ENCODE peak calls at places on chromosomes 6 and 20, in ten cellular contexts. E is stomach, N is 8988T, G is GM12892, Y is neural crest cell, Z is NCI-H1417, M is cerebellar cortex, U is heart right ventricle, L is left ventricle myocardium inferior, J is psoas muscle. F is an unnamed sample.

GRCh38 chr6:166162599-166163342 is 4.9 kb downstream of the TBXT start:
- DNase-seq in M (no peak), E (no peak), G (no peak), L (no peak), N (no peak), U (no peak), J (no peak), Z (no peak), Y (no peak), F (no peak)

GRCh38 chr6:106882133-106882532 is 92.4 kb downstream of the CD24 start:
- DNase-seq in M (no peak), U (no peak), Y (no peak), J (no peak), E (no peak), L (no peak), Z (no peak), N (no peak), G (no peak), F (no peak)

GRCh38 chr6:3309391-3310050 is 50.8 kb downstream of the PSMG4 start:
- DNase-seq in G (no peak), U (no peak), J (no peak), Y (no peak), E (no peak), Z (peak; percentile 80), M (no peak), N (no peak), L (no peak), F (no peak)

GRCh38 chr20:32252189-32252588 is 25.3 kb upstream of the KIF3B start:
- DNase-seq in U (no peak), L (no peak), J (no peak), Y (no peak), M (no peak), G (no peak), E (no peak), Z (no peak), N (no peak), F (no peak)

GRCh38 chr20:47770931-47771330 is 14.3 kb downstream of the SULF2 start:
- DNase-seq in M (no peak), E (no peak), Z (no peak), L (peak; percentile 24), N (no peak), J (no peak), G (no peak), U (no peak), Y (no peak), F (no peak)

GRCh38 chr6:38058022-38058421 is 238.5 kb downstream of the ZFAND3 start:
- DNase-seq in N (no peak), U (no peak), L (no peak), Z (no peak), E (no peak), J (no peak), M (no peak), Y (no peak), G (peak; percentile 12), F (no peak)

GRCh38 chr6:32867022-32867477 is 13.1 kb downstream of the PSMB9 start:
- DNase-seq in E (no peak), L (no peak), M (no peak), Y (no peak), N (no peak), G (no peak), Z (no peak), J (no peak), U (no peak), F (no peak)

GRCh38 chr20:33909331-33909921 is 84.3 kb upstream of the RALY start:
- DNase-seq in Z (peak; percentile 59), M (no peak), L (no peak), N (no peak), E (peak; percentile 33), U (no peak), J (no peak), G (no peak), Y (no peak), F (peak; percentile 86)

GRCh38 chr20:63268671-63269439 is 3.8 kb upstream of the ARFGAP1 start:
- DNase-seq in M (no peak), U (no peak), L (no peak), G (no peak), Y (no peak), Z (no peak), J (no peak), N (no peak), E (no peak), F (peak; percentile 59)

GRCh38 chr20:14997791-14998190 is 660.4 kb upstream of the FLRT3 start:
- DNase-seq in Z (no peak), Y (no peak), L (no peak), J (no peak), G (no peak), M (no peak), U (no peak), N (no peak), E (no peak), F (no peak)

GRCh38 chr6:54283877-54284860 is 24.1 kb upstream of the TINAG start:
- DNase-seq in G (no peak), L (no peak), M (no peak), N (no peak), U (no peak), Z (no peak), E (no peak), J (no peak), Y (no peak), F (no peak)

GRCh38 chr6:87334683-87335082 is 5.6 kb upstream of the GJB7 start:
- DNase-seq in G (no peak), Y (no peak), U (no peak), N (no peak), L (no peak), Z (no peak), M (no peak), E (no peak), J (no peak), F (no peak)

GRCh38 chr6:152952045-152952444 is 30.8 kb downstream of the FBXO5 start:
- DNase-seq in J (no peak), N (no peak), L (no peak), E (no peak), Y (no peak), M (no peak), Z (no peak), U (no peak), G (no peak), F (no peak)

GRCh38 chr6:148407372-148407771 is 64.7 kb downstream of the SASH1 start:
- DNase-seq in G (no peak), L (no peak), N (peak; percentile 29), E (no peak), Z (no peak), J (peak; percentile 32), M (no peak), Y (no peak), U (no peak), F (no peak)

GRCh38 chr6:43492673-43493072 is 15.3 kb downstream of the TJAP1 start:
- DNase-seq in E (no peak), N (no peak), L (no peak), U (no peak), M (no peak), J (no peak), G (no peak), Z (no peak), Y (no peak), F (no peak)

GRCh38 chr6:11315743-11316437 is 83.4 kb upstream of the NEDD9 start:
- DNase-seq in N (no peak), M (no peak), Z (no peak), E (no peak), G (no peak), J (no peak), L (no peak), Y (no peak), U (peak; percentile 13), F (no peak)

GRCh38 chr20:53064935-53065334 is 92.8 kb downstream of the TSHZ2 start:
- DNase-seq in U (no peak), Y (no peak), Z (no peak), M (no peak), L (no peak), N (no peak), G (no peak), E (no peak), J (no peak), F (no peak)

GRCh38 chr6:19845271-19846046 is 8.3 kb downstream of the ID4 start:
- DNase-seq in M (no peak), L (no peak), U (no peak), E (no peak), N (no peak), G (no peak), J (no peak), Z (no peak), Y (no peak), F (no peak)

GRCh38 chr6:81638366-81638765 is 114.1 kb downstream of the TENT5A start:
- DNase-seq in G (no peak), Z (no peak), M (no peak), Y (no peak), U (no peak), E (no peak), L (no peak), N (no peak), J (no peak), F (no peak)

GRCh38 chr6:72939029-72939428 is 286.3 kb downstream of the KHDC1L start:
- DNase-seq in J (no peak), U (no peak), M (no peak), Y (no peak), Z (no peak), L (no peak), N (no peak), E (no peak), G (no peak), F (no peak)

GRCh38 chr20:34806255-34806654 is 19.2 kb downstream of the NCOA6 start:
- DNase-seq in J (no peak), M (no peak), G (no peak), Z (no peak), L (no peak), N (no peak), E (no peak), U (no peak), Y (no peak), F (no peak)

GRCh38 chr20:62587757-62588402 is 54.4 kb upstream of the SLCO4A1 start:
- DNase-seq in M (no peak), J (no peak), E (no peak), N (no peak), Y (no peak), L (no peak), G (no peak), U (no peak), Z (no peak), F (no peak)

GRCh38 chr6:157999100-158000051 is 17.7 kb downstream of the SYNJ2 start:
- DNase-seq in G (no peak), J (no peak), U (no peak), E (no peak), Z (no peak), N (no peak), L (peak; percentile 13), M (no peak), Y (no peak), F (no peak)

GRCh38 chr20:32971703-32972161 is 32.5 kb downstream of the SUN5 start:
- DNase-seq in E (no peak), N (no peak), G (no peak), M (no peak), Y (no peak), U (no peak), L (no peak), J (no peak), Z (no peak), F (no peak)

GRCh38 chr6:96923871-96924493 is 546 bp upstream of the KLHL32 start:
- DNase-seq in Z (peak; percentile 53), N (no peak), J (no peak), G (no peak), M (peak; percentile 57), Y (no peak), E (no peak), L (no peak), U (no peak), F (peak; percentile 2)

GRCh38 chr6:52293067-52293466 is 8.5 kb upstream of the MCM3 start:
- DNase-seq in G (no peak), L (no peak), N (no peak), E (no peak), Y (no peak), Z (no peak), M (peak; percentile 85), J (no peak), U (no peak), F (no peak)

GRCh38 chr6:101302593-101302992 is 90.9 kb upstream of the GRIK2 start:
- DNase-seq in N (no peak), J (no peak), G (no peak), M (no peak), L (no peak), Z (no peak), Y (no peak), U (no peak), E (no peak), F (no peak)

GRCh38 chr6:80439721-80440488 is 333.4 kb downstream of the BCKDHB start:
- DNase-seq in U (no peak), N (no peak), Z (no peak), Y (no peak), E (no peak), M (no peak), L (no peak), J (no peak), G (no peak), F (no peak)